ENCODE peak calls at places on chromosome 5, in seven cellular contexts. N, Z, S, G, E, U and D are unnamed samples.

GRCh38 chr5:16519435-16519834 is 53.8 kb upstream of the ZNF622 start:
- DNase-seq in N (no peak), Z (no peak), S (no peak), G (no peak), E (no peak), U (no peak), D (no peak)

GRCh38 chr5:164256351-164256750 is 750.9 kb downstream of the MAT2B start:
- DNase-seq in N (no peak), Z (no peak), S (peak; percentile 57), G (peak; percentile 21), E (no peak), U (no peak), D (no peak)

GRCh38 chr5:5126444-5126843 is 13.7 kb upstream of the ADAMTS16 start:
- DNase-seq in N (no peak), Z (no peak), S (no peak), G (peak; percentile 87), E (no peak), U (no peak), D (no peak)

GRCh38 chr5:150142800-150143724 is 12.6 kb downstream of the PDGFRB start:
- DNase-seq in N (peak; percentile 76), Z (peak; percentile 84), S (peak; percentile 96), G (peak; percentile 77), E (peak; percentile 64), U (no peak), D (no peak)

GRCh38 chr5:160287378-160288051 is 24.8 kb downstream of the CCNJL start:
- DNase-seq in N (peak; percentile 40), Z (peak; percentile 82), S (peak; percentile 70), G (peak; percentile 65), E (peak; percentile 54), U (no peak), D (no peak)

GRCh38 chr5:27639005-27639612 is 600.7 kb upstream of the CDH9 start:
- DNase-seq in N (no peak), Z (no peak), S (no peak), G (no peak), E (no peak), U (no peak), D (no peak)

GRCh38 chr5:135578685-135579341 is at the start of gene CXCL14:
- DNase-seq in N (peak; percentile 53), Z (no peak), S (peak; percentile 87), G (peak; percentile 81), E (peak; percentile 34), U (no peak), D (no peak)

GRCh38 chr5:108028883-108029282 is 353.0 kb downstream of the FBXL17 start:
- DNase-seq in N (no peak), Z (no peak), S (no peak), G (no peak), E (no peak), U (no peak), D (no peak)

GRCh38 chr5:112551437-112552018 is 132.5 kb upstream of the EPB41L4A start:
- DNase-seq in N (no peak), Z (no peak), S (peak; percentile 50), G (peak; percentile 35), E (peak; percentile 15), U (peak; percentile 57), D (peak; percentile 11)

GRCh38 chr5:2901096-2901495 is 149.6 kb upstream of the IRX2 start:
- DNase-seq in N (no peak), Z (no peak), S (no peak), G (no peak), E (no peak), U (no peak), D (no peak)

GRCh38 chr5:6279607-6280006 is 98.7 kb downstream of the MED10 start:
- DNase-seq in N (peak; percentile 55), Z (no peak), S (no peak), G (no peak), E (no peak), U (no peak), D (no peak)

GRCh38 chr5:168282120-168282519 is 9.3 kb upstream of the WWC1 start:
- DNase-seq in N (peak; percentile 56), Z (no peak), S (peak; percentile 54), G (no peak), E (no peak), U (no peak), D (peak; percentile 64)

GRCh38 chr5:140966293-140967225 is at the start of gene PCDHAC2:
- DNase-seq in N (peak; percentile 67), Z (peak; percentile 19), S (peak; percentile 24), G (peak; percentile 68), E (no peak), U (no peak), D (no peak)

GRCh38 chr5:83567741-83568530 is 96.4 kb downstream of the VCAN start:
- DNase-seq in N (no peak), Z (no peak), S (peak; percentile 98), G (peak; percentile 86), E (no peak), U (no peak), D (no peak)

GRCh38 chr5:177509361-177509951 is at the start of gene DOK3:
- DNase-seq in N (no peak), Z (peak; percentile 56), S (no peak), G (no peak), E (peak; percentile 67), U (no peak), D (peak; percentile 81)

DNA sequence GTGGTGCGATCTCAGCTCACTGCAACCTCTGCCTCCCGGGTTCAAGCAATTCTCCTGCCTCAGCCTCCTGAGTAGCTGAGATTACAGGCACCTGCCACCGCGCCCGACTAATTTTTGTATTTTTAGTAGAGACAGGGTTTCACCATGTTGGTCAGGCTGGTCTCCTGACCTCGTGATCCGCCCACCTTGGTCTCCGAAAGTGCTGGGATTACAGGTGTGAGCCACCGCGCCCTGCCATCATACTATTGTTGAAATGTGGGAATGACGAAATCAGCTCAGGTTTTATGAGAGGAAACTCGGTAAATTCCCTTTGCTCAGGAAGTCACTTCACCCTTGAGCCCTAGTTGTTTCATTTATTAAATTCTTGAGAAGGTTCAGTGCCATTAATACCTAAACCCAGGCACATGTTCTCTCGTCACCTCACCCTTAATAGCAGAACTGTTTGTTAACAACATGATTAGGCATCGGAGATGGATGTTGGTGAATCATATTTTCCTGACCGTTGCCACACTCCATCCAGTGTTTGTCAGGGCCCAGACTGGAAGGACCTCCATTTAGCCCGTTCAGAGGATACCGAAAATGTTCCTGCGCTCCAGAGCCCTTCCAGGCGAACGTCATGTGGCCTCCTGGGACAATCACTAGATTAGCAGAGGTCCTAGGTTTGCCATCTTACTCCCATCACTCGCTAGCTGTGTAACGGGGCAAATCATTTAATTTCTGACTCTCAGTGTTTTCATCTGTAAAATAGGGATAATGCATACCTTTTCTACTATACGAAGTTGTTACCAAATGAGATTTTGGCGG is 20.0 kb upstream of the CREBRF start:
- DNase-seq in N (no peak), Z (no peak), S (no peak), G (no peak), E (peak; percentile 37), U (no peak), D (no peak)
- H3K4me3 ChIP-seq in N (no peak overlapping the region), Z (peak overlapping the region; percentile 28), S (no peak overlapping the region), G (no peak overlapping the region), E (no peak overlapping the region), U (peak overlapping the region; percentile 47), D (no peak overlapping the region)

GRCh38 chr5:175731172-175731571 is 73.3 kb downstream of the HRH2 start:
- DNase-seq in N (peak; percentile 25), Z (no peak), S (no peak), G (no peak), E (no peak), U (no peak), D (no peak)
- H3K4me3 ChIP-seq in N (no peak overlapping the region), Z (no peak overlapping the region), S (no peak overlapping the region), G (no peak overlapping the region), E (no peak overlapping the region), U (no peak overlapping the region), D (no peak overlapping the region)

GRCh38 chr5:106076655-106077054 is 1594.1 kb downstream of the EFNA5 start:
- DNase-seq in N (no peak), Z (no peak), S (no peak), G (no peak), E (no peak), U (no peak), D (no peak)

GRCh38 chr5:106072208-106072607 is 1598.5 kb downstream of the EFNA5 start:
- DNase-seq in N (no peak), Z (no peak), S (no peak), G (no peak), E (no peak), U (no peak), D (no peak)
- H3K4me3 ChIP-seq in N (no peak overlapping the region), Z (no peak overlapping the region), S (no peak overlapping the region), G (no peak overlapping the region), E (no peak overlapping the region), U (no peak overlapping the region), D (no peak overlapping the region)

GRCh38 chr5:91305640-91306039 is 77.5 kb downstream of the ARRDC3 start:
- DNase-seq in N (no peak), Z (no peak), S (no peak), G (no peak), E (no peak), U (no peak), D (no peak)

GRCh38 chr5:91302958-91303357 is 80.2 kb downstream of the ARRDC3 start:
- DNase-seq in N (no peak), Z (no peak), S (no peak), G (no peak), E (no peak), U (no peak), D (no peak)

GRCh38 chr5:91311168-91311696 is 71.9 kb downstream of the ARRDC3 start:
- DNase-seq in N (no peak), Z (no peak), S (no peak), G (no peak), E (no peak), U (no peak), D (no peak)

GRCh38 chr5:91306497-91306896 is 76.6 kb downstream of the ARRDC3 start:
- DNase-seq in N (no peak), Z (no peak), S (no peak), G (no peak), E (no peak), U (no peak), D (no peak)

GRCh38 chr5:91307023-91307422 is 76.1 kb downstream of the ARRDC3 start:
- DNase-seq in N (no peak), Z (peak; percentile 57), S (no peak), G (peak; percentile 33), E (peak; percentile 24), U (no peak), D (no peak)
- H3K4me3 ChIP-seq in N (no peak overlapping the region), Z (no peak overlapping the region), S (no peak overlapping the region), G (no peak overlapping the region), E (no peak overlapping the region), U (no peak overlapping the region), D (no peak overlapping the region)